ENCODE peak calls at places on chromosomes 16 and 17, in seven cellular contexts. S, M, Q, R, B, N and I are unnamed samples.
A peak's percentile ranks its signal among the peaks of the same experiment; 100 is the strongest.

GRCh38 chr16:89406277-89406888 is 84.0 kb downstream of the ANKRD11 start:
- DNase-seq in B (no peak), N (no peak), S (no peak), M (no peak), R (no peak), Q (peak; percentile 22), I (no peak)

GRCh38 chr17:68422821-68423220 is 34.5 kb downstream of the WIPI1 start:
- DNase-seq in B (no peak), S (no peak), M (no peak), Q (no peak), R (no peak), N (no peak), I (no peak)

GRCh38 chr17:17235212-17236174 is 1.5 kb downstream of the FLCN start:
- DNase-seq in B (no peak), S (no peak), Q (no peak), R (no peak), N (no peak), M (peak; percentile 56), I (no peak)

GRCh38 chr16:16004314-16004749 is 54.9 kb downstream of the ABCC1 start:
- DNase-seq in M (peak; percentile 89), S (no peak), Q (no peak), N (no peak), R (peak; percentile 73), B (no peak), I (no peak)

GRCh38 chr17:7046127-7046724 is 2.3 kb upstream of the SLC16A11 start:
- DNase-seq in Q (no peak), R (no peak), S (peak; percentile 75), N (no peak), B (no peak), M (no peak), I (peak; percentile 66)

GRCh38 chr17:76000016-76000754 is 470 bp upstream of the CDK3 start:
- DNase-seq in N (no peak), S (no peak), M (peak; percentile 43), B (peak; percentile 60), Q (peak; percentile 30), R (no peak), I (peak; percentile 98)

GRCh38 chr17:32852811-32853210 is 24.1 kb downstream of the MYO1D start:
- DNase-seq in N (no peak), Q (no peak), M (no peak), S (no peak), R (no peak), B (no peak), I (no peak)

GRCh38 chr16:55272787-55273186 is 51.2 kb upstream of the IRX6 start:
- DNase-seq in Q (no peak), B (no peak), N (no peak), M (no peak), R (no peak), S (no peak), I (no peak)

GRCh38 chr17:19753049-19753444 is 4.9 kb upstream of the ALDH3A1 start:
- DNase-seq in N (no peak), Q (peak; percentile 86), B (no peak), S (peak; percentile 95), M (peak; percentile 85), R (peak; percentile 65), I (peak; percentile 71)

GRCh38 chr17:18916816-18917496 is 35.0 kb upstream of the SLC5A10 start:
- DNase-seq in M (peak; percentile 62), R (no peak), B (no peak), Q (no peak), S (no peak), N (no peak), I (no peak)

GRCh38 chr17:78266231-78266631 is 34.8 kb downstream of the TMEM235 start:
- DNase-seq in Q (no peak), M (no peak), S (no peak), B (no peak), R (no peak), N (no peak), I (no peak)

GRCh38 chr17:34670618-34671017 is 91.2 kb downstream of the TMEM132E start:
- DNase-seq in B (no peak), Q (no peak), N (no peak), M (no peak), R (no peak), S (no peak), I (no peak)

GRCh38 chr17:29084476-29085148 is 41.7 kb downstream of the PIPOX start:
- DNase-seq in R (no peak), M (no peak), S (no peak), B (no peak), Q (no peak), N (no peak), I (peak; percentile 67)

GRCh38 chr16:56357765-56358322 is 67.5 kb downstream of the AMFR start:
- DNase-seq in M (no peak), B (no peak), S (no peak), N (peak; percentile 13), R (no peak), Q (no peak), I (peak; percentile 68)

GRCh38 chr17:65092262-65092661 is 35.7 kb upstream of the GNA13 start:
- DNase-seq in Q (no peak), M (no peak), S (no peak), R (peak; percentile 61), B (no peak), N (no peak), I (no peak)

GRCh38 chr16:88368036-88368435 is 14.7 kb upstream of the ZNF469 start:
- DNase-seq in Q (peak; percentile 10), N (no peak), R (no peak), S (no peak), M (no peak), B (no peak), I (no peak)

GRCh38 chr17:74147436-74147835 is 56.0 kb upstream of the RPL38 start:
- DNase-seq in B (no peak), S (no peak), Q (no peak), N (no peak), M (no peak), R (no peak), I (peak; percentile 2)

GRCh38 chr16:30488764-30489595 is 16.4 kb downstream of the ITGAL start:
- DNase-seq in N (no peak), R (no peak), S (no peak), Q (no peak), B (no peak), M (no peak), I (peak; percentile 52)

GRCh38 chr16:27817038-27817437 is 246.5 kb downstream of the GSG1L start:
- DNase-seq in B (no peak), Q (no peak), R (no peak), N (no peak), M (no peak), S (no peak), I (no peak)

GRCh38 chr16:62135903-62136302 is 99.7 kb upstream of the CDH8 start:
- DNase-seq in S (no peak), M (peak; percentile 2), N (no peak), B (no peak), Q (no peak), R (no peak), I (no peak)

GRCh38 chr16:57143125-57143965 is 42.5 kb downstream of the PSME3IP1 start:
- DNase-seq in Q (no peak), N (peak; percentile 58), S (no peak), R (no peak), M (no peak), B (no peak), I (no peak)

GRCh38 chr16:68665501-68665900 is 20.4 kb downstream of the CDH3 start:
- DNase-seq in N (no peak), R (no peak), B (no peak), M (no peak), S (peak; percentile 76), Q (no peak), I (no peak)

GRCh38 chr16:84239910-84240309 is at the start of gene KCNG4:
- DNase-seq in N (no peak), M (no peak), R (no peak), S (no peak), B (no peak), Q (no peak), I (peak; percentile 37)

GRCh38 chr16:70522216-70523000 is 946 bp downstream of the COG4 start:
- DNase-seq in Q (no peak), N (no peak), R (no peak), M (no peak), B (no peak), S (no peak), I (no peak)